ENCODE peak calls at places on chromosomes 11 and 22, in eight cellular contexts. Q, G, T, K, O, A, Y and C are unnamed samples.

GRCh38 chr11:15038963-15039362 is 34.4 kb upstream of the CALCB start:
- DNase-seq in Q (peak; percentile 23), G (peak; percentile 7), T (peak; percentile 30), K (no peak), O (no peak), A (peak; percentile 37), Y (peak; percentile 3), C (no peak)

GRCh38 chr11:78140392-78141077 is 1.1 kb upstream of the ALG8 start:
- DNase-seq in Q (no peak), G (no peak), T (no peak), K (no peak), O (no peak), A (no peak), Y (peak; percentile 16), C (peak; percentile 19)

GRCh38 chr22:26139320-26139719 is 29.9 kb upstream of the SEZ6L start:
- DNase-seq in Q (no peak), G (no peak), T (no peak), K (no peak), O (no peak), A (no peak), Y (no peak), C (no peak)

GRCh38 chr11:84645988-84646689 is 981.0 kb downstream of the DLG2 start:
- DNase-seq in Q (no peak), G (no peak), T (no peak), K (no peak), O (no peak), A (no peak), Y (no peak), C (no peak)

GRCh38 chr22:20469110-20469855 is 26.3 kb downstream of the KLHL22 start:
- DNase-seq in Q (no peak), G (no peak), T (no peak), K (no peak), O (no peak), A (no peak), Y (no peak), C (no peak)

GRCh38 chr22:46829140-46829891 is 66.9 kb downstream of the TBC1D22A start:
- DNase-seq in Q (no peak), G (peak; percentile 72), T (no peak), K (peak; percentile 92), O (no peak), A (peak; percentile 91), Y (no peak), C (no peak)

GRCh38 chr11:32081129-32081641 is 9.7 kb upstream of the RCN1 start:
- DNase-seq in Q (no peak), G (peak; percentile 52), T (no peak), K (no peak), O (no peak), A (peak; percentile 50), Y (no peak), C (no peak)

GRCh38 chr11:86370922-86371614 is 3.6 kb upstream of the CCDC81 start:
- DNase-seq in Q (no peak), G (peak; percentile 22), T (peak; percentile 35), K (peak; percentile 67), O (no peak), A (peak; percentile 50), Y (no peak), C (no peak)

GRCh38 chr11:47296045-47296444 is 26.1 kb downstream of the MADD start:
- DNase-seq in Q (no peak), G (no peak), T (no peak), K (no peak), O (no peak), A (no peak), Y (no peak), C (no peak)

GRCh38 chr11:7905961-7906429 is 25.1 kb downstream of the OR10A6 start:
- DNase-seq in Q (peak; percentile 16), G (no peak), T (peak; percentile 70), K (no peak), O (peak; percentile 59), A (no peak), Y (no peak), C (no peak)

GRCh38 chr11:108472681-108473080 is 5.4 kb upstream of the C11orf65 start:
- DNase-seq in Q (no peak), G (no peak), T (no peak), K (no peak), O (no peak), A (no peak), Y (no peak), C (no peak)

GRCh38 chr11:18383388-18384156 is 10.8 kb upstream of the LDHA start:
- DNase-seq in Q (peak; percentile 6), G (peak; percentile 98), T (peak; percentile 32), K (peak; percentile 71), O (peak; percentile 46), A (peak; percentile 98), Y (peak; percentile 16), C (peak; percentile 97)

GRCh38 chr11:33448461-33449130 is 191.4 kb downstream of the HIPK3 start:
- DNase-seq in Q (no peak), G (no peak), T (no peak), K (peak; percentile 21), O (no peak), A (no peak), Y (no peak), C (no peak)

GRCh38 chr11:20443596-20443995 is 56.1 kb downstream of the PRMT3 start:
- DNase-seq in Q (peak; percentile 25), G (peak; percentile 38), T (peak; percentile 40), K (peak; percentile 42), O (no peak), A (peak; percentile 49), Y (peak; percentile 25), C (no peak)

GRCh38 chr11:82865841-82866240 is 34.4 kb downstream of the PRCP start:
- DNase-seq in Q (no peak), G (no peak), T (no peak), K (no peak), O (no peak), A (no peak), Y (no peak), C (no peak)

GRCh38 chr11:29282088-29282487 is 734.7 kb downstream of the KCNA4 start:
- DNase-seq in Q (no peak), G (peak; percentile 92), T (no peak), K (peak; percentile 92), O (no peak), A (peak; percentile 82), Y (no peak), C (no peak)

GRCh38 chr11:44780940-44781631 is 54.3 kb downstream of the TSPAN18 start:
- DNase-seq in Q (no peak), G (no peak), T (no peak), K (no peak), O (peak; percentile 22), A (peak; percentile 73), Y (no peak), C (no peak)

DNA sequence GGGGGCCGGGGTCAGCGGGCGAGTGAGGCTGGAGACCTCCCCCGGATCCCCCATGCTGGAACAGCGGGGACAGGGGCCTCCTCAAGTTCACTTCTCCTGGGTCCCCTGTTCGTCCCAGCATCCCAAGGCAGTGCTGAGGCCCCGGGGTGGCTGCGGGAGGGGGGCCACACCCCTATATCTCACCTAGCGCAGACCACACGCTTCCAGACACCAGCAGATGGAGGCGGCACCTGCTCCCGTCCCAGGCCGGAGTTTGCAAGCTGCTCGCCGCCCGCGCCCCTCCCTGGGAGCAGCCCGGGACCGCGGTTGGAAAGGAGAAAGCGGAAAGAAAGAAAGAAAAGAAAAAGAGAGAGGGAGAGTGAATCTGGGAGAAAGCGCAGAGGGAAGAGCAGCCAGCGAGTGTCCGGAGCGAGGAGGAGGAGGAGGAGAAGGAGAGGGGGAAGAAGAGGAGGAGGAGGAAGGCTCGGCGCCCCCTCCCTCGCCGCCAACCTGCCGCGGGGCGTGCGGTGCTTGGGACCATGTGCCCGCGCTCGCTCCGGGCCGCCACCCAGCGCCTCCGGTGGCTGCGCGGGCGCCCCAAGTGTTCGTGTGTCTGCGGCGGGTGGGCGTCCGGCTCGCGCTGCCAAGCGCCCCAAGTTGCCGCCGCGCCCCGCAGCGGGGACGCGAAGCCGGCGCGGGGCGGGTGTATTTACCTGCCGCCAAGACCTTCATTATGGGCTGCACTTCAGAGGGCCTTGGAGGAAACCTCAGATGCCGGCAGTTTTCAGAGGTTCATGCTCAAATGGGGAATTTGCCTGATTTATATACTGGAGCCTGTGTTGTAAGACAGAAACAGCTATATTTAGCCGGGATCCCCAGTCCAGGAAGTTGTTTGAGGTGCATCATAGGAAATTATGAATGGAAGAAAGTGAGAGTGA is at the start of gene LIF:
- DNase-seq in Q (peak; percentile 60), G (no peak), T (peak; percentile 76), K (peak; percentile 19), O (peak; percentile 56), A (peak; percentile 67), Y (no peak), C (peak; percentile 53)
- H3K4me2 ChIP-seq in Q (peak within 1 kb of the TSS; percentile 97), G (peak within 1 kb of the TSS; percentile 99), T (peak within 1 kb of the TSS; percentile 99), K (peak within 1 kb of the TSS; percentile 81), O (peak within 1 kb of the TSS; percentile 78), A (peak within 1 kb of the TSS; percentile 99), Y (peak within 1 kb of the TSS; percentile 12), C (peak within 1 kb of the TSS; percentile 90)

GRCh38 chr11:73189315-73189714 is 28.8 kb upstream of the P2RY2 start:
- DNase-seq in Q (no peak), G (no peak), T (no peak), K (no peak), O (no peak), A (no peak), Y (peak; percentile 76), C (no peak)

GRCh38 chr11:73192272-73192671 is 25.8 kb upstream of the P2RY2 start:
- DNase-seq in Q (no peak), G (no peak), T (no peak), K (no peak), O (no peak), A (no peak), Y (no peak), C (no peak)

GRCh38 chr11:73191151-73191550 is 26.9 kb upstream of the P2RY2 start:
- DNase-seq in Q (no peak), G (no peak), T (no peak), K (no peak), O (no peak), A (no peak), Y (no peak), C (no peak)

GRCh38 chr11:73189723-73190556 is 28.1 kb upstream of the P2RY2 start:
- DNase-seq in Q (no peak), G (no peak), T (no peak), K (no peak), O (no peak), A (no peak), Y (no peak), C (no peak)

GRCh38 chr11:73190557-73190885 is 27.6 kb upstream of the P2RY2 start:
- DNase-seq in Q (no peak), G (no peak), T (no peak), K (no peak), O (no peak), A (no peak), Y (no peak), C (no peak)
- H3K4me1 ChIP-seq in Q (no peaks in the 10 kb centered on the region), G (peaks cover 61% of the 10 kb centered on the region), T (no peaks in the 10 kb centered on the region), K (peaks cover 20% of the 10 kb centered on the region), O (no peaks in the 10 kb centered on the region), A (peaks cover 4% of the 10 kb centered on the region), Y (peaks cover 13% of the 10 kb centered on the region), C (no peaks in the 10 kb centered on the region)

DNA sequence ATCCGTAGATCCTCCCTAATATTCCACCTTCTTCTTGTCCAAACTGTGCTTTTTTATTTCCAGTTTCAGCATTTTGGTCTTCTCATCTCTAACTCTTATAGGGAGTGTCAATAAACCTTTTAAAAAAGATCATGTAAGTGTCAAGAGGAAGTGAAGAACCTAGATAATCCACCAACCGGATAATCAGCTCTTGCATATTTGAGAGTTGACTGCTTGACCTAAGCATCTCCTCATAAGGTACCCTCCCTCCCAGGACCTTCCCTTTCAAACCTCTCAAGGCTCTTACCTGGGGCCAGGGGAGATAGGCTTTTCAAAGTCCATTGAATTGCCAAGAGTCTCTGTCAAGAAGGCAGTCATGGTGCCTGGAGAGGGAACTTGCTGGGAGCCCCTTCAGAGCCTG is 691 bp upstream of the EHF start:
- DNase-seq in Q (no peak), G (no peak), T (no peak), K (no peak), O (no peak), A (no peak), Y (no peak), C (no peak)
- H3K4me2 ChIP-seq in Q (no peak overlapping the region), G (no peak overlapping the region), T (no peak overlapping the region), K (no peak overlapping the region), O (no peak overlapping the region), A (no peak overlapping the region), Y (no peak overlapping the region), C (no peak overlapping the region)

GRCh38 chr22:38756631-38757463 is 1.0 kb upstream of the SUN2 start:
- DNase-seq in Q (no peak), G (no peak), T (no peak), K (peak; percentile 10), O (no peak), A (no peak), Y (peak; percentile 55), C (peak; percentile 31)
- H3K4me1 ChIP-seq in Q (peaks cover 30% of the 10 kb centered on the region), G (peaks cover 22% of the 10 kb centered on the region), T (peaks cover 21% of the 10 kb centered on the region), K (peaks cover 22% of the 10 kb centered on the region), O (peaks cover 5% of the 10 kb centered on the region), A (peaks cover 7% of the 10 kb centered on the region), Y (peaks cover 44% of the 10 kb centered on the region), C (peaks cover 53% of the 10 kb centered on the region)